ENCODE peak calls at places on chromosome 2, in seven cellular contexts. G is neuronal stem cell, D is H1, Y is IMR-90, U is mesenchymal stem cell, O is mesendoderm, E is trophoblast cell. W is an unnamed sample.

GRCh38 chr2:54638774-54639187 is 84.7 kb upstream of the EML6 start:
- DNase-seq in D (no peak), U (peak), O (no peak), E (no peak), Y (peak), G (no peak), W (no peak)

GRCh38 chr2:194739217-194739616 is 917.8 kb upstream of the SLC39A10 start:
- DNase-seq in E (no peak), Y (no peak), U (no peak), G (no peak), O (no peak), D (no peak), W (no peak)

GRCh38 chr2:139469985-139470384 is 689.8 kb upstream of the NXPH2 start:
- DNase-seq in U (no peak), E (no peak), Y (no peak), D (no peak), G (no peak), O (no peak), W (no peak)

GRCh38 chr2:112314856-112315255 is 39.5 kb downstream of the ZC3H6 start:
- DNase-seq in O (no peak), G (no peak), D (no peak), E (no peak), U (no peak), Y (no peak), W (no peak)

GRCh38 chr2:126531029-126531428 is 124.9 kb upstream of the GYPC start:
- DNase-seq in G (no peak), D (no peak), Y (no peak), U (no peak), O (no peak), E (no peak), W (no peak)

GRCh38 chr2:241976296-241976695 is 106.8 kb downstream of the RTP5 start:
- DNase-seq in E (no peak), U (no peak), D (no peak), G (no peak), O (no peak), Y (no peak), W (no peak)

GRCh38 chr2:45127891-45128290 is 118.6 kb upstream of the SIX2 start:
- DNase-seq in O (no peak), E (no peak), D (no peak), U (no peak), G (no peak), Y (no peak), W (no peak)

GRCh38 chr2:138974651-138975050 is 194.5 kb upstream of the NXPH2 start:
- DNase-seq in Y (no peak), D (no peak), U (peak), E (no peak), O (no peak), G (no peak), W (no peak)

GRCh38 chr2:75403991-75404428 is 156.7 kb downstream of the EVA1A start:
- DNase-seq in E (peak), U (peak), G (peak), Y (peak), O (peak), D (peak), W (peak)

GRCh38 chr2:146161256-146161882 is 1641.5 kb upstream of the ZEB2 start:
- DNase-seq in D (no peak), E (no peak), O (no peak), G (no peak), Y (no peak), U (no peak), W (no peak)

GRCh38 chr2:173997269-173997668 is 32.1 kb upstream of the SP3 start:
- DNase-seq in D (no peak), Y (peak), O (no peak), U (no peak), G (no peak), E (peak), W (no peak)

GRCh38 chr2:138037090-138037489 is 72.8 kb downstream of the HNMT start:
- DNase-seq in U (no peak), Y (no peak), E (no peak), G (no peak), O (no peak), D (no peak), W (no peak)

GRCh38 chr2:128026422-128027277 is 1.2 kb downstream of the SAP130 start:
- DNase-seq in D (no peak), E (no peak), Y (peak), G (peak), U (peak), O (peak), W (no peak)

GRCh38 chr2:156937430-156937829 is 320.1 kb upstream of the GALNT5 start:
- DNase-seq in D (no peak), G (no peak), U (no peak), O (no peak), Y (no peak), E (no peak), W (no peak)

GRCh38 chr2:176729706-176730569 is 460.7 kb downstream of the MTX2 start:
- DNase-seq in G (no peak), U (no peak), O (no peak), D (no peak), E (no peak), Y (no peak), W (no peak)

GRCh38 chr2:132804045-132804444 is 134.0 kb upstream of the LYPD1 start:
- DNase-seq in Y (peak), E (no peak), G (no peak), U (peak), D (no peak), O (peak), W (no peak)

GRCh38 chr2:119932809-119933208 is 80.1 kb upstream of the EPB41L5 start:
- DNase-seq in Y (no peak), U (no peak), O (no peak), G (no peak), E (no peak), D (no peak), W (no peak)

GRCh38 chr2:54148391-54148790 is 33.0 kb downstream of the ACYP2 start:
- DNase-seq in Y (no peak), U (no peak), D (no peak), E (no peak), O (no peak), G (no peak), W (no peak)

GRCh38 chr2:72114693-72115051 is 33.0 kb downstream of the CYP26B1 start:
- DNase-seq in Y (no peak), G (no peak), E (no peak), U (no peak), O (peak), D (no peak), W (no peak)

DNA sequence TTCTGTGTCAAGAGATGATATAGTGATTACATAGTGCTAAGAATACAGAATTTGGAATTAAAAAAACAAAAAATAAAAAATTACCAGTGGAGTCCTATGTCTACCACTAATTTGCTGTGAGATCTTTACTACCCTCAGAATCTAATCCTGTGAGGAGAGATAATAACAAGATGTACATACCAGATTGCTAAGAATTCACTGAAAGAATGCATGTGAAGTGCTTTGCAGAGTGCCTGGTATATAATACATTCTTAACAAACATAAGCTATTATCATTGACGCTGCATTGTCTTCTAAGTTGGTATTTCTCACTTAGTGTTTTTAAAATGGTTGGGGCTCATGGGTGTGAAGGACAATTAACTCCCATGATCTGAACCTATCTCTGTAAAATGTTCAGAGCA is 258.2 kb downstream of the CPS1 start:
- DNase-seq in E (peak), D (no peak), O (peak), Y (no peak), G (no peak), U (no peak), W (no peak)
- H3K23ac ChIP-seq in E (no peak), D (no peak), O (no peak), Y (no peak), G (no peak), U (no peak), W (no peak)

GRCh38 chr2:38719706-38720105 is 31.5 kb downstream of the SRSF7 start:
- DNase-seq in U (no peak), O (peak), D (no peak), E (no peak), G (no peak), Y (no peak), W (no peak)

GRCh38 chr2:38720613-38721241 is 30.4 kb downstream of the SRSF7 start:
- DNase-seq in G (no peak), O (peak), Y (peak), D (no peak), U (no peak), E (peak), W (no peak)

GRCh38 chr2:38723173-38723572 is 28.0 kb downstream of the SRSF7 start:
- DNase-seq in G (no peak), E (no peak), Y (no peak), D (no peak), O (no peak), U (no peak), W (no peak)

GRCh38 chr2:38722271-38723115 is 28.7 kb downstream of the SRSF7 start:
- DNase-seq in U (no peak), Y (no peak), G (no peak), O (no peak), D (no peak), E (no peak), W (no peak)
- H3K4ac ChIP-seq in U (no peak), Y (no peak), G (no peak), O (no peak), D (no peak), E (no peak), W (no peak)

GRCh38 chr2:1601471-1602358 is 142.6 kb downstream of the PXDN start:
- DNase-seq in G (no peak), E (no peak), D (no peak), U (peak), O (no peak), Y (no peak), W (no peak)

GRCh38 chr2:1602359-1603010 is 141.8 kb downstream of the PXDN start:
- DNase-seq in U (peak), G (no peak), Y (no peak), O (no peak), E (no peak), D (no peak), W (no peak)

GRCh38 chr2:1605102-1605501 is 139.2 kb downstream of the PXDN start:
- DNase-seq in U (peak), G (no peak), Y (peak), D (no peak), E (no peak), O (peak), W (peak)

GRCh38 chr2:1603059-1603458 is 141.3 kb downstream of the PXDN start:
- DNase-seq in E (no peak), U (no peak), O (no peak), G (no peak), D (no peak), Y (no peak), W (no peak)

GRCh38 chr2:1603521-1603920 is 140.8 kb downstream of the PXDN start:
- DNase-seq in G (no peak), Y (no peak), U (no peak), E (no peak), O (no peak), D (no peak), W (no peak)
- H3K23ac ChIP-seq in G (no peak), Y (no peak), U (no peak), E (no peak), O (no peak), D (no peak), W (no peak)

DNA sequence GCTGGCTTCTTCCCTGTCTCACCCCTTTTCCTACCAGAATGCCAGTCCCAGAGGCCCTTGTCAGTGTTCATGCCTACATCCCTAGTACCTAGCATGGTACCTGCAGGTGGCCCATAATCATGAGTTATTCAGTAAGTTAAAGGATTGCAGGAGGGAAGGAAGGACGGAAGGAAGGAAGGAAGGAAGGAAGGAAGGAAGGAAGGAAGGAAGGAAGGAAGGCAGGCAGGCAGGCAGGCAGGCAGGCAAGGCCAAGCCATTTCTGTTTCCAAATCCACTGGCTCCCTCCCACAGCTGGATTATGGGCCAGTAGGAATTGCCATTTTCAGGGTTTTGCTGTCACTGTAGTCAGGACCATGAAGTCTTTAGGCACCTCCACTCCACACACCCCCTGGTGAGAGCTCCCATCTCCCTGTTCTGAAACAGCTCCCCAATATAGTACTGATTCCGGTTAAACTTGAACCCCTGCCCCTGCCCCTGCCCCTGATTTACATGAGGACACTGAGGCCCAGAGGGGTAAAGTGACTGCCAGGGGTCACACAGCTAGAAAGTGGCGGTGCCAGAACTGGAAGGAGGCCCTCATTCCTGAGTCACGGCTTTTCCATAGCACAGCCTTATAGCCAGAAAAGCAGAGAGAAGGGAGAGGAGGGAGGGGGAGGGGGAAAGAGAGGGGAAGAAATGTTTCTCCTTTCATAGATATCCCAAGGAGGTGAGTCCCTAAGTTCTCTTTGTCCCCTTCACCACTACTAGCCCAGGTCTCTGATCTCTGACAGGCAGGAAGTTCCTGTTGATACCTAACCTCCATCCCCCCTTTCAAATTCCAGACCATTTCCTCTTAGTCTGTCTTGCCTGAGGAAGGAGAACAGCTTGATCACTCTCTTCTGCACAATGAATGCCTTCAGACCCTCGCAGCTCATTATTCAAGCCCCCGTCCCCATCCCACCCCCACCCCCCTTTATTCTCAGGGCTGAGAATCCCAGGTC is 12.2 kb upstream of the TNS1 start:
- DNase-seq in G (no peak), U (no peak), D (no peak), O (peak), Y (no peak), E (no peak), W (no peak)
- H3K4ac ChIP-seq in G (no peak), U (no peak), D (no peak), O (no peak), Y (no peak), E (no peak), W (no peak)

DNA sequence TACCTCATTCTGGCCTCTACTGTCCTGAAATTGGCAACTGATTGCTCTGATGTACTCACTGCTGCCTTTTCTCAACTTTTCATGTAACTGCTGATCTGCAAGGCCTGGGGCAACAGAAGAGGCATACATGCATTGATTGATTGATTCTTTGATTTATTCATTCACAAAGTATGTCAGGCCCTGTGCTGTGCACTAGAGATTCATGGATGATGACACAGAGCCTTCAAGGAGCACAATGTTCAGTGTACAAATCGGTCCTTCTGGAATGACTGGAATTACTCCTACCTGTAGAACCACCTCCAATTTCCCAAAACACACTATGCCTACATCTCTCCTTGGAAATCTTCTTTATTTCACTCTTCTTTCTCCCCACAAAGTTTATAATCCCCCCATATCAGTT is 111.4 kb downstream of the LRATD1 start:
- DNase-seq in U (no peak), E (peak), Y (no peak), G (no peak), O (no peak), D (no peak), W (no peak)
- H3K23ac ChIP-seq in U (no peak), E (no peak), Y (no peak), G (no peak), O (no peak), D (no peak), W (no peak)